ENCODE peak calls at places on chromosomes 13 and 19, in six cellular contexts. G is ovary, U is esophagus squamous epithelium, B is aorta, Q is thoracic aorta, E is stomach. M is an unnamed sample. For H3K4me1, the result is how much of the 10 kb centered on the place peaks cover.

GRCh38 chr13:100176781-100177389 is 88.0 kb downstream of the PCCA start:
- DNase-seq in G (no peak), B (no peak), Q (no peak), U (no peak), E (no peak), M (no peak)

GRCh38 chr19:57888494-57889231 is at the start of gene ZNF814:
- DNase-seq in B (peak), Q (peak), E (peak), U (peak), G (peak), M (peak)

GRCh38 chr19:39351537-39352037 is 9.4 kb downstream of the SAMD4B start:
- DNase-seq in G (no peak), U (no peak), E (no peak), B (peak), Q (no peak), M (no peak)

GRCh38 chr13:29503041-29503837 is 92.2 kb downstream of the SLC7A1 start:
- DNase-seq in Q (no peak), G (no peak), U (no peak), B (no peak), E (no peak), M (no peak)

GRCh38 chr19:54207908-54208783 is 7.5 kb downstream of the RPS9 start:
- DNase-seq in B (peak), U (no peak), G (peak), E (peak), Q (no peak), M (peak)

GRCh38 chr19:17873661-17874422 is 2.1 kb downstream of the SLC5A5 start:
- DNase-seq in B (no peak), Q (no peak), E (peak), U (no peak), G (no peak), M (peak)

GRCh38 chr13:62875118-62875640 is 1459.5 kb upstream of the PCDH20 start:
- DNase-seq in B (no peak), U (no peak), G (no peak), E (no peak), Q (no peak), M (no peak)

GRCh38 chr19:41595258-41595889 is 19.4 kb downstream of the CEACAM21 start:
- DNase-seq in G (no peak), Q (no peak), U (no peak), B (peak), E (peak), M (peak)

GRCh38 chr13:110925023-110925608 is 10.2 kb upstream of the ANKRD10 start:
- DNase-seq in G (no peak), B (no peak), Q (no peak), E (no peak), U (no peak), M (no peak)

GRCh38 chr19:38544569-38545315 is 73.0 kb downstream of the MAP4K1 start:
- DNase-seq in U (no peak), Q (no peak), B (no peak), E (no peak), G (no peak), M (no peak)

GRCh38 chr13:39961036-39961435 is 305.6 kb downstream of the COG6 start:
- DNase-seq in U (no peak), G (no peak), B (no peak), Q (no peak), E (no peak), M (no peak)

GRCh38 chr19:32870981-32871451 is 1.4 kb upstream of the SLC7A9 start:
- DNase-seq in U (no peak), E (peak), G (no peak), B (no peak), Q (no peak), M (no peak)

GRCh38 chr19:48415869-48416268 is 22.4 kb downstream of the GRIN2D start:
- DNase-seq in U (no peak), B (no peak), Q (no peak), E (no peak), G (no peak), M (no peak)

GRCh38 chr13:33816912-33817311 is 1.0 kb upstream of the RFC3 start:
- DNase-seq in G (no peak), E (no peak), U (no peak), B (no peak), Q (no peak), M (no peak)

GRCh38 chr19:10205636-10206035 is 10.9 kb upstream of the DNMT1 start:
- DNase-seq in E (no peak), U (no peak), B (no peak), G (no peak), Q (no peak), M (no peak)

GRCh38 chr19:17981611-17982010 is 14.7 kb downstream of the KCNN1 start:
- DNase-seq in G (no peak), U (no peak), E (no peak), Q (no peak), B (no peak), M (no peak)

GRCh38 chr13:65112123-65113075 is 2117.7 kb downstream of the PCDH9 start:
- DNase-seq in Q (no peak), B (no peak), G (no peak), E (no peak), U (no peak), M (no peak)

GRCh38 chr13:36518707-36519106 is 86.4 kb downstream of the CCNA1 start:
- DNase-seq in G (no peak), U (no peak), E (no peak), B (no peak), Q (no peak), M (no peak)

GRCh38 chr13:35838356-35838755 is 292.8 kb downstream of the DCLK1 start:
- DNase-seq in Q (no peak), U (no peak), G (no peak), E (no peak), B (no peak), M (no peak)

GRCh38 chr13:97719759-97720158 is 233.7 kb upstream of the IPO5 start:
- DNase-seq in Q (no peak), U (no peak), E (no peak), G (no peak), B (no peak), M (peak)

GRCh38 chr19:45864629-45865082 is 530 bp downstream of the FOXA3 start:
- DNase-seq in U (no peak), E (no peak), B (no peak), G (no peak), Q (no peak), M (peak)

GRCh38 chr19:45863335-45863839 is 440 bp upstream of the SYMPK start:
- DNase-seq in G (no peak), B (no peak), Q (no peak), U (no peak), E (no peak), M (no peak)

GRCh38 chr19:45865269-45865948 is 1.3 kb downstream of the FOXA3 start:
- DNase-seq in E (peak), B (no peak), U (no peak), Q (no peak), G (no peak), M (peak)

GRCh38 chr19:45863840-45864628 is at the start of gene FOXA3:
- DNase-seq in G (no peak), E (peak), U (no peak), B (no peak), Q (no peak), M (peak)

GRCh38 chr19:45866400-45867176 is 2.5 kb downstream of the FOXA3 start:
- DNase-seq in B (no peak), G (no peak), U (no peak), E (no peak), Q (no peak), M (peak)
- H3K4me3 ChIP-seq in B (no peak), G (no peak), U (no peak), E (peak), Q (no peak), M (peak)

GRCh38 chr19:8577741-8578140 is 499 bp upstream of the MYO1F start:
- DNase-seq in B (no peak), Q (no peak), E (no peak), G (no peak), U (no peak), M (no peak)

GRCh38 chr19:8577247-8577646 is at the start of gene MYO1F:
- DNase-seq in E (peak), B (peak), U (no peak), Q (no peak), G (no peak), M (no peak)

GRCh38 chr19:8576273-8576993 is 809 bp downstream of the MYO1F start:
- DNase-seq in G (no peak), B (no peak), E (no peak), U (no peak), Q (no peak), M (peak)

GRCh38 chr19:8580710-8581281 is 3.6 kb upstream of the MYO1F start:
- DNase-seq in Q (peak), E (peak), B (peak), U (no peak), G (peak), M (peak)

DNA sequence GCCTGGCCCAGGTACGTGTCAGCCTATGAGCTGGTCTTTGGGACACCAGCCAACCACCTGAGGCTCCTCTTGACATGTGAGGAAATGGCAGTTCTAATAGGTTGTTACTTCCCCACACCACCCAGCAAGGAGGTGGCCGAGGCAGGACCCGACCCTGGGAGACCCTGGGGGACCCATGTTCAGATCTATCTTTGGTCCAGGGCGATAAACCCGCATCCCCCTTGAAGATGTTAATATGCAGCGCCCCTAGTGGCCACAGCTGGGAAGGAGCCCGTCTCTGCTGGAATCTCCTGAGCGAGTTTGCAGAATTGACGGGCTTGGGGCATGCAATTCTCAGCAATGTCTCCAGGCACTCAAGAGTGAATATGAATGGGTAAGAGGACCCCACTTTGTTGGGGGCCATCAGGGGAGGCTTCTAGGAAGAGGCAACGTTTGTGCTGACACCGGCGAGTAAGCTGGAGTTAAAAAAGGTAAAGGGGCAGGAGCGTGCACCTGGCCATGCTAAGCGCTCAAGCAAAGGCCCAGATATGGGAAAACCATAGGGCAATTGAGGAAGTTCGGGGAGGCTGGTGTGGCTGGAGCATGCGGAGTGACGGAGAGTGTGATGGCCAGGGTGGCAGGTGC is 1.5 kb upstream of the MYO1F start:
- DNase-seq in G (peak), Q (peak), B (peak), E (peak), U (no peak), M (peak)
- H3K4me1 ChIP-seq in G (under half), Q (under half), B (under half), E (under half), U (under half), M (under half)

GRCh38 chr19:3606690-3607289 is at the start of gene TBXA2R:
- DNase-seq in G (peak), Q (peak), U (no peak), E (peak), B (peak), M (no peak)

GRCh38 chr19:3608750-3609322 is 2.2 kb upstream of the TBXA2R start:
- DNase-seq in U (no peak), G (peak), E (no peak), B (no peak), Q (no peak), M (no peak)

GRCh38 chr19:3608079-3608641 is 1.5 kb upstream of the TBXA2R start:
- DNase-seq in B (no peak), Q (no peak), E (no peak), U (no peak), G (no peak), M (no peak)

GRCh38 chr19:3606174-3606689 is 443 bp downstream of the TBXA2R start:
- DNase-seq in U (no peak), Q (no peak), G (peak), B (peak), E (peak), M (peak)

GRCh38 chr19:3607398-3608078 is 863 bp upstream of the TBXA2R start:
- DNase-seq in Q (no peak), E (no peak), G (peak), U (no peak), B (peak), M (no peak)
- H3K4me3 ChIP-seq in Q (peak), E (peak), G (peak), U (peak), B (peak), M (no peak)

GRCh38 chr13:46593403-46593802 is 40.4 kb downstream of the LRCH1 start:
- DNase-seq in U (no peak), Q (no peak), B (no peak), E (no peak), G (no peak), M (no peak)
- H3K4me1 ChIP-seq in U (under half), Q (under half), B (under half), E (half or more), G (under half), M (under half)

GRCh38 chr19:3179739-3180293 is 1.2 kb downstream of the S1PR4 start:
- DNase-seq in G (no peak), E (no peak), Q (no peak), B (no peak), U (no peak), M (no peak)

GRCh38 chr19:3178973-3179738 is 587 bp downstream of the S1PR4 start:
- DNase-seq in B (no peak), G (no peak), Q (no peak), U (no peak), E (no peak), M (no peak)

GRCh38 chr19:3175761-3176714 is 2.5 kb upstream of the S1PR4 start:
- DNase-seq in B (no peak), U (no peak), Q (no peak), G (no peak), E (peak), M (peak)

GRCh38 chr19:3176715-3177501 is 1.7 kb upstream of the S1PR4 start:
- DNase-seq in G (no peak), E (peak), Q (no peak), B (no peak), U (no peak), M (peak)

DNA sequence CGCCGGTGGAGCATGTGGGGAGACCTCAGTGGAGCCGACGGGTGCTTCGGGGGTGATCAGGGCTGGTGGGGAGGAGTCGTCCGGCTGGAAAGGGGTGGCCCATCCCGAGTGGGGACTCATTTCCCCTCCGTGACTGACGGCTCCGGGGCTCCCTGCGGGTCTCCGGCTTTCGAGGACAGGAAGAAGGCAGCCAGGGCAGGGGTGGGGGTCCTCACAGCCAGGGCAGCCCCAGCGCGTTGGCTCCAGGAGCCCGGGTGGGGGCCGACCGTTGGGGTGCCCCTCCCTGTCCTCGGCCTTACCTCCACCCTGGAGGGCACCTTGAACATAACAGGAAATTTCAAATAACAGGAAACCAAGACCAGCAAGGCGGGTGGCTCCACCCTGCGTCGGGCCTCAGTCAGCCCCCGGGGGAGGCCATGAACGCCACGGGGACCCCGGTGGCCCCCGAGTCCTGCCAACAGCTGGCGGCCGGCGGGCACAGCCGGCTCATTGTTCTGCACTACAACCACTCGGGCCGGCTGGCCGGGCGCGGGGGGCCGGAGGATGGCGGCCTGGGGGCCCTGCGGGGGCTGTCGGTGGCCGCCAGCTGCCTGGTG is at the start of gene S1PR4:
- DNase-seq in U (no peak), B (no peak), G (no peak), Q (no peak), E (no peak), M (peak)
- H3K4me3 ChIP-seq in U (peak), B (no peak), G (no peak), Q (peak), E (peak), M (peak)

GRCh38 chr13:48494874-48495273 is 38.0 kb downstream of the RCBTB2 start:
- DNase-seq in U (no peak), Q (no peak), E (no peak), G (no peak), B (no peak), M (no peak)

GRCh38 chr13:48497669-48498068 is 35.2 kb downstream of the RCBTB2 start:
- DNase-seq in G (no peak), B (no peak), Q (no peak), U (no peak), E (no peak), M (no peak)

GRCh38 chr13:48496796-48497195 is 36.1 kb downstream of the RCBTB2 start:
- DNase-seq in Q (no peak), G (no peak), U (no peak), E (no peak), B (no peak), M (peak)

GRCh38 chr13:48493851-48494250 is 39.0 kb downstream of the RCBTB2 start:
- DNase-seq in E (no peak), Q (no peak), U (no peak), G (no peak), B (no peak), M (no peak)

DNA sequence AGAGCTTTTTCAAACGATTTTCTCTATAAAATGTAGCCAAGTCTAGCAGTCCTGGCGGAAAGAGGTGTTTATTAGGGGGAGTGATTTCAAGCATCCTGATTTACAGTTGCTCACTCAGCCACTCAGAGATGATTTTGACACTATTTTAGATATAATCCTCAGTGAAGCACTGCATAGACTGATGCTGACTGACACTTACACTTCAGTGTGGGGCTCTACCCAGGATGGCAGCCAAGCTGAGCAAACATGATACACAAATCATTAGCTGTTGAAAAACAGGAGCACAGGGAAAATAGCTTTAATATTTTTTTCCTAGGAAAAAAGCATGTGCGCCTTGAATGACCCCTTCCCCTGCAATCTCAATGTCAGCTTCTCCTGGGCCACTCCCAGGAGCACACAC is 36.6 kb downstream of the RCBTB2 start:
- DNase-seq in B (no peak), U (no peak), G (no peak), E (no peak), Q (no peak), M (no peak)
- H3K4me1 ChIP-seq in B (under half), U (under half), G (under half), E (under half), Q (under half), M (under half)

DNA sequence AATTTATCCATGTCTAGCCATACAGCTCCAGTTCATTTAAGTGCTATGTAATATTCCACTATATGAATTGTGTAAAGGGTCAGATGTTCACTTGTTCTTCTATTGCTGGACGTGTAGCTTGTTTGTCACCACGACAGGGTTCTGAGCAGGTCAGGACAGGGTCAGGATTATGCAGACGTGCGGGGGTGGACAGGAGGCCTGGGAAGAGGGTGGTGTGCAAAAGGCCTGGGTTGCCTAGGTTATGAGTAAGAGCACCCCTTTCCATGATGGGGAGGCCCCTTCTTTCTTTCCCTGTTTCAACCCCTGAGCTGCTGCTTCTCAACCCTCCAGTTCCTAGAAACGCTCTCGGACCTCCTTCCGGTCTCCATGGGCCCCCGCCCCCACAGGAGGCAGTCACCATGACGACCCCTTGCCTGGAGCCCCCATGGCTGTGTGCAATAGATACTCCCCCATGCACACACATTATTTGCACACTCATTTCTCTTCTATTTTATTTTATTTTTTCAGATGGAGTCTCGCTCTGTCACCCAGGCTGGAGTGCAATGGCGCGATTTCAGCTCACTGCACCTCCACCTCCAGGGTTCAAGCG is 2.0 kb downstream of the EXOC3L2 start:
- DNase-seq in G (no peak), U (no peak), B (no peak), E (no peak), Q (no peak), M (no peak)
- H3K4me3 ChIP-seq in G (no peak), U (no peak), B (no peak), E (no peak), Q (no peak), M (no peak)

DNA sequence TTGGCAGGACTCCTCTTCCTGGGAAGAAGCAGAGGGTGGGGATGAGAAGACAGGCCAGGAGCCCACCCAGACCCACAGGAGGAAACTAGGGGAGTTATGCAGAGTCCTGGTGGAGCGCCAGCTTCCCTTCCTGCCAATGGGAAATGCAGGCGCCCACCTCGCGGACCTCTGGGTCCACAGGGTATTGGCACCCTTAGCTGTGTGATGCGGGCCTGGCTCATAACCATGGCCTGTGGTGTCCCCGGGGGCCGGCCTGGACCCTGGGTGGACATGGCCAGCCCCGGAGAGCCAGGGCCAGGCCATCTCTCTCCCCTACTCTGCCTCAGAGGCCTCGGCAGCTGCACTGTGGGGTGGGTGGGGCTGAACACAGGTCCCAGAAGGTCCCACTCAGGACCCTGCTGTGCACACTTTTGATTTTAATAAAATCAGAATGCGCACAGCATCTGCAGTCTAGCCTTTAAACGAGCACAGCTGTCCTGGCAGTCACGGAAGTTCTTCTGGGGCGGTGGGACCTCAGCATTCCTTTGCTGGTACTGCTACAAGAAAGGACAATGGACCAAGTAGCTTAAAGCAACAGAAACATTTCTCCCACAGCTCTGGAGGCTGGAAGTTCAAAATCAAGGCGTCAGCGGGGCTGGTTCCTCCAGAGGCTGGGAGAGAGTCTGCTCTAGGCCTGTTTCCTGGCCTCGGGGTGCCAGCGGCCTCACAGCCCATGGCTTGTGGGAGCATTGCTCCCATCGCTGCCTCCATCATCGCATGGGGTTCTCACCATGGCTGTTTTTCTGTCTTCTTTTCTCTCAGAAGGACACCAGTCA is 1.8 kb downstream of the F10 start:
- DNase-seq in U (no peak), E (no peak), G (no peak), B (no peak), Q (no peak), M (no peak)
- H3K4me1 ChIP-seq in U (under half), E (under half), G (under half), B (under half), Q (under half), M (under half)

M was measured in small intestine.